ENCODE peak calls at places on chromosome 4, in eight cellular contexts. O is BJ, Q is T-helper 1 cell, U is endodermal cell, I is occipital lobe, C is Caco-2, X is tibial artery, V is iPS-NIHi11. P is an unnamed sample.

GRCh38 chr4:87865960-87866598 is 33.3 kb downstream of the MEPE start:
- DNase-seq in Q (no peak), I (no peak), U (peak), O (peak), X (no peak), V (peak), C (peak), P (no peak)

GRCh38 chr4:26330186-26330787 is 9.5 kb downstream of the RBPJ start:
- DNase-seq in U (no peak), I (no peak), V (peak), C (no peak), O (no peak), X (no peak), Q (no peak), P (no peak)

GRCh38 chr4:174198396-174199179 is 84.9 kb downstream of the FBXO8 start:
- DNase-seq in I (no peak), V (no peak), U (no peak), X (no peak), O (peak), C (no peak), Q (no peak), P (no peak)

GRCh38 chr4:6840062-6840976 is 57.8 kb downstream of the KIAA0232 start:
- DNase-seq in Q (no peak), V (peak), U (no peak), C (peak), X (no peak), O (peak), I (no peak), P (peak)

GRCh38 chr4:176653406-176654220 is 139.1 kb downstream of the VEGFC start:
- DNase-seq in X (no peak), V (no peak), I (no peak), C (no peak), Q (no peak), U (no peak), O (no peak), P (no peak)

GRCh38 chr4:38177035-38177791 is 217.0 kb downstream of the PTTG2 start:
- DNase-seq in I (no peak), O (no peak), U (no peak), C (no peak), Q (peak), X (peak), V (no peak), P (no peak)

GRCh38 chr4:125317526-125317880 is 2.7 kb downstream of the FAT4 start:
- DNase-seq in V (peak), O (no peak), I (peak), U (peak), X (peak), Q (no peak), C (no peak), P (no peak)

GRCh38 chr4:87108142-87108546 is 112.3 kb downstream of the KLHL8 start:
- DNase-seq in O (peak), X (peak), Q (no peak), V (no peak), I (no peak), U (no peak), C (no peak), P (peak)

GRCh38 chr4:72555377-72555831 is 13.6 kb downstream of the ADAMTS3 start:
- DNase-seq in C (no peak), V (no peak), O (no peak), Q (no peak), I (no peak), U (no peak), X (no peak), P (no peak)

GRCh38 chr4:156686120-156686519 is 285.5 kb downstream of the PDGFC start:
- DNase-seq in U (no peak), V (no peak), Q (no peak), I (no peak), X (no peak), C (no peak), O (peak), P (no peak)

GRCh38 chr4:189206953-189207352 is 733.7 kb upstream of the FRG1 start:
- DNase-seq in V (no peak), Q (no peak), O (no peak), X (no peak), U (no peak), C (no peak), I (no peak), P (no peak)

GRCh38 chr4:142265536-142265935 is 580.6 kb downstream of the INPP4B start:
- DNase-seq in V (no peak), U (no peak), Q (no peak), X (no peak), O (peak), C (no peak), I (no peak), P (peak)

GRCh38 chr4:111512081-111512774 is 633.0 kb upstream of the FAM241A start:
- DNase-seq in O (peak), Q (no peak), I (no peak), V (no peak), X (no peak), C (no peak), U (no peak), P (no peak)

GRCh38 chr4:157727163-157727562 is 445.7 kb downstream of the GASK1B start:
- DNase-seq in X (no peak), I (no peak), O (no peak), V (no peak), C (no peak), Q (no peak), U (no peak), P (no peak)

GRCh38 chr4:86522349-86522748 is 71.8 kb upstream of the PTPN13 start:
- DNase-seq in U (no peak), X (no peak), V (no peak), O (no peak), Q (no peak), C (no peak), I (no peak), P (no peak)

GRCh38 chr4:9920029-9920428 is 101.3 kb downstream of the SLC2A9 start:
- DNase-seq in X (no peak), U (no peak), V (no peak), O (no peak), C (no peak), I (no peak), Q (no peak), P (no peak)

GRCh38 chr4:25068386-25068785 is 37.6 kb upstream of the LGI2 start:
- DNase-seq in V (no peak), I (no peak), Q (no peak), C (no peak), U (no peak), X (no peak), O (no peak), P (no peak)

GRCh38 chr4:17447675-17448298 is 64.1 kb downstream of the QDPR start:
- DNase-seq in I (peak), Q (peak), C (peak), O (no peak), U (peak), X (peak), V (peak), P (no peak)

GRCh38 chr4:164410401-164410800 is 343.5 kb upstream of the SMIM31 start:
- DNase-seq in Q (no peak), O (no peak), C (no peak), U (no peak), X (no peak), V (no peak), I (no peak), P (no peak)

GRCh38 chr4:139875456-139875855 is 209.8 kb downstream of the MGST2 start:
- DNase-seq in I (no peak), O (no peak), X (no peak), Q (no peak), V (peak), U (peak), C (no peak), P (no peak)

GRCh38 chr4:107213880-107214279 is 177.8 kb upstream of the DKK2 start:
- DNase-seq in Q (no peak), C (no peak), I (no peak), O (no peak), X (no peak), U (no peak), V (no peak), P (no peak)

GRCh38 chr4:2451821-2452785 is 16.8 kb upstream of the RNF4 start:
- DNase-seq in C (no peak), O (no peak), Q (no peak), X (no peak), V (peak), I (no peak), U (no peak), P (no peak)

GRCh38 chr4:926538-926937 is 5.6 kb downstream of the GAK start:
- DNase-seq in I (no peak), U (peak), O (no peak), C (no peak), Q (no peak), X (no peak), V (peak), P (no peak)

GRCh38 chr4:111178231-111178630 is 555.4 kb upstream of the PITX2 start:
- DNase-seq in O (no peak), V (no peak), C (no peak), U (no peak), Q (no peak), I (no peak), X (no peak), P (no peak)

GRCh38 chr4:125719987-125720386 is 405.2 kb downstream of the FAT4 start:
- DNase-seq in O (no peak), X (no peak), U (no peak), V (no peak), C (no peak), I (no peak), Q (no peak), P (no peak)

GRCh38 chr4:41256740-41257256 is at the start of gene UCHL1:
- DNase-seq in C (peak), U (peak), I (peak), V (peak), O (no peak), X (no peak), Q (no peak), P (no peak)

GRCh38 chr4:10565166-10565780 is 108.0 kb upstream of the ZNF518B start:
- DNase-seq in Q (no peak), O (no peak), V (no peak), C (no peak), U (no peak), I (no peak), X (no peak), P (no peak)

GRCh38 chr4:40546506-40546905 is 83.2 kb downstream of the RBM47 start:
- DNase-seq in X (no peak), C (peak), V (no peak), U (no peak), O (no peak), I (no peak), Q (no peak), P (no peak)

GRCh38 chr4:54217642-54218486 is 11.2 kb upstream of the PDGFRA start:
- DNase-seq in V (peak), I (peak), C (peak), U (peak), X (peak), O (peak), Q (no peak), P (peak)

GRCh38 chr4:168509786-168510185 is 12.9 kb downstream of the PALLD start:
- DNase-seq in V (no peak), Q (peak), I (no peak), C (no peak), U (no peak), O (no peak), X (no peak), P (no peak)

GRCh38 chr4:113179091-113179490 is 129.6 kb downstream of the ANK2 start:
- DNase-seq in U (no peak), V (no peak), X (no peak), Q (no peak), I (no peak), C (no peak), O (no peak), P (peak)

GRCh38 chr4:9971711-9972110 is 49.6 kb downstream of the SLC2A9 start:
- DNase-seq in X (no peak), V (no peak), O (no peak), I (no peak), Q (no peak), C (no peak), U (no peak), P (no peak)

GRCh38 chr4:74886490-74886889 is 46.4 kb upstream of the PARM1 start:
- DNase-seq in C (no peak), U (no peak), X (no peak), O (peak), Q (no peak), I (no peak), V (no peak), P (no peak)

GRCh38 chr4:102869569-102870227 is 906 bp downstream of the CISD2 start:
- DNase-seq in U (no peak), X (peak), C (no peak), I (no peak), Q (no peak), V (peak), O (no peak), P (no peak)

GRCh38 chr4:54233697-54234496 is 4.8 kb downstream of the PDGFRA start:
- DNase-seq in Q (peak), C (peak), O (no peak), X (peak), V (peak), I (peak), U (peak), P (peak)

P was measured in gastrocnemius medialis.